ENCODE peak calls at places on chromosomes 11 and 22, in six cellular contexts. One of them, this sample, is unnamed. For H3K36me3, the result is how much of the 10 kb centered on the place peaks cover.

GRCh38 chr11:62472063-62472884 is 53.4 kb downstream of the SCGB1A1 start:
- DNase-seq in BJ: no peak
- DNase-seq in psoas muscle: no peak
- DNase-seq in hepatocyte: peak
- DNase-seq in body of pancreas: no peak
- DNase-seq in kidney: no peak
- DNase-seq in this sample: no peak

GRCh38 chr11:44945639-44946038 is 5.0 kb downstream of the TP53I11 start:
- DNase-seq in psoas muscle: peak
- DNase-seq in kidney: no peak
- DNase-seq in BJ: no peak
- DNase-seq in body of pancreas: no peak
- DNase-seq in hepatocyte: no peak
- DNase-seq in this sample: no peak

GRCh38 chr22:46263208-46263575 is at the start of gene PKDREJ:
- DNase-seq in body of pancreas: no peak
- DNase-seq in hepatocyte: no peak
- DNase-seq in psoas muscle: peak
- DNase-seq in BJ: no peak
- DNase-seq in kidney: no peak
- DNase-seq in this sample: no peak

GRCh38 chr11:14234446-14234845 is 124.5 kb downstream of the RRAS2 start:
- DNase-seq in psoas muscle: no peak
- DNase-seq in hepatocyte: no peak
- DNase-seq in kidney: no peak
- DNase-seq in body of pancreas: no peak
- DNase-seq in BJ: no peak
- DNase-seq in this sample: no peak

GRCh38 chr22:44444341-44445306 is 53.4 kb downstream of the RTL6 start:
- DNase-seq in kidney: peak
- DNase-seq in hepatocyte: no peak
- DNase-seq in BJ: no peak
- DNase-seq in body of pancreas: no peak
- DNase-seq in psoas muscle: no peak
- DNase-seq in this sample: no peak

GRCh38 chr11:2298795-2299747 is 2.6 kb downstream of the C11orf21 start:
- DNase-seq in hepatocyte: peak
- DNase-seq in psoas muscle: peak
- DNase-seq in kidney: peak
- DNase-seq in BJ: no peak
- DNase-seq in body of pancreas: peak
- DNase-seq in this sample: peak

GRCh38 chr22:37109242-37109917 is at the start of gene TMPRSS6:
- DNase-seq in BJ: no peak
- DNase-seq in kidney: no peak
- DNase-seq in hepatocyte: peak
- DNase-seq in psoas muscle: no peak
- DNase-seq in body of pancreas: peak
- DNase-seq in this sample: no peak

GRCh38 chr11:121578216-121579063 is 125.7 kb upstream of the SORL1-AS1 start:
- DNase-seq in hepatocyte: no peak
- DNase-seq in psoas muscle: no peak
- DNase-seq in BJ: no peak
- DNase-seq in body of pancreas: no peak
- DNase-seq in kidney: no peak
- DNase-seq in this sample: no peak

GRCh38 chr11:13450832-13451397 is 12.1 kb downstream of the BTBD10 start:
- DNase-seq in psoas muscle: no peak
- DNase-seq in kidney: no peak
- DNase-seq in body of pancreas: no peak
- DNase-seq in hepatocyte: no peak
- DNase-seq in BJ: no peak
- DNase-seq in this sample: no peak

GRCh38 chr11:58788355-58789023 is 56.0 kb downstream of the GLYATL2 start:
- DNase-seq in hepatocyte: peak
- DNase-seq in kidney: no peak
- DNase-seq in body of pancreas: peak
- DNase-seq in BJ: no peak
- DNase-seq in psoas muscle: no peak
- DNase-seq in this sample: peak

GRCh38 chr11:8693010-8693551 is 10.5 kb downstream of the RPL27A start:
- DNase-seq in BJ: no peak
- DNase-seq in hepatocyte: no peak
- DNase-seq in kidney: peak
- DNase-seq in psoas muscle: no peak
- DNase-seq in body of pancreas: no peak
- DNase-seq in this sample: no peak

GRCh38 chr11:64762277-64762915 is 2.6 kb upstream of the PYGM start:
- DNase-seq in BJ: no peak
- DNase-seq in body of pancreas: no peak
- DNase-seq in hepatocyte: peak
- DNase-seq in psoas muscle: peak
- DNase-seq in kidney: peak
- DNase-seq in this sample: peak

GRCh38 chr11:10076458-10077141 is 217.4 kb downstream of the SBF2 start:
- DNase-seq in hepatocyte: peak
- DNase-seq in BJ: no peak
- DNase-seq in body of pancreas: peak
- DNase-seq in psoas muscle: peak
- DNase-seq in kidney: no peak
- DNase-seq in this sample: peak

GRCh38 chr22:16957781-16958180 is 50.2 kb downstream of the GAB4 start:
- DNase-seq in body of pancreas: no peak
- DNase-seq in BJ: no peak
- DNase-seq in psoas muscle: no peak
- DNase-seq in hepatocyte: no peak
- DNase-seq in kidney: peak
- DNase-seq in this sample: no peak

GRCh38 chr11:1873048-1873812 is 18.5 kb downstream of the PRR33 start:
- DNase-seq in psoas muscle: peak
- DNase-seq in body of pancreas: no peak
- DNase-seq in kidney: peak
- DNase-seq in BJ: no peak
- DNase-seq in hepatocyte: no peak
- DNase-seq in this sample: no peak

GRCh38 chr11:43268786-43269185 is 43.0 kb upstream of the API5 start:
- DNase-seq in BJ: no peak
- DNase-seq in body of pancreas: no peak
- DNase-seq in kidney: no peak
- DNase-seq in psoas muscle: no peak
- DNase-seq in hepatocyte: no peak
- DNase-seq in this sample: no peak

GRCh38 chr11:130761560-130762220 is 154.6 kb downstream of the SNX19 start:
- DNase-seq in psoas muscle: no peak
- DNase-seq in hepatocyte: no peak
- DNase-seq in body of pancreas: no peak
- DNase-seq in kidney: no peak
- DNase-seq in BJ: no peak
- DNase-seq in this sample: no peak

GRCh38 chr11:96317576-96317975 is 25.4 kb downstream of the MAML2 start:
- DNase-seq in psoas muscle: no peak
- DNase-seq in kidney: no peak
- DNase-seq in hepatocyte: no peak
- DNase-seq in body of pancreas: no peak
- DNase-seq in BJ: no peak
- DNase-seq in this sample: no peak

GRCh38 chr11:14411818-14412217 is 52.8 kb upstream of the RRAS2 start:
- DNase-seq in hepatocyte: no peak
- DNase-seq in kidney: no peak
- DNase-seq in BJ: peak
- DNase-seq in psoas muscle: peak
- DNase-seq in body of pancreas: no peak
- DNase-seq in this sample: no peak

GRCh38 chr11:117232911-117233409 is 489 bp downstream of the RNF214 start:
- DNase-seq in hepatocyte: no peak
- DNase-seq in kidney: peak
- DNase-seq in body of pancreas: no peak
- DNase-seq in BJ: no peak
- DNase-seq in psoas muscle: peak
- DNase-seq in this sample: peak

GRCh38 chr11:68963779-68964178 is 17.0 kb downstream of the MRGPRD start:
- DNase-seq in body of pancreas: no peak
- DNase-seq in psoas muscle: no peak
- DNase-seq in BJ: no peak
- DNase-seq in hepatocyte: no peak
- DNase-seq in kidney: peak
- DNase-seq in this sample: no peak
- H3K36me3 ChIP-seq in body of pancreas: under half
- H3K36me3 ChIP-seq in psoas muscle: under half
- H3K36me3 ChIP-seq in BJ: under half
- H3K36me3 ChIP-seq in hepatocyte: under half
- H3K36me3 ChIP-seq in kidney: under half
- H3K36me3 ChIP-seq in this sample: under half

DNA sequence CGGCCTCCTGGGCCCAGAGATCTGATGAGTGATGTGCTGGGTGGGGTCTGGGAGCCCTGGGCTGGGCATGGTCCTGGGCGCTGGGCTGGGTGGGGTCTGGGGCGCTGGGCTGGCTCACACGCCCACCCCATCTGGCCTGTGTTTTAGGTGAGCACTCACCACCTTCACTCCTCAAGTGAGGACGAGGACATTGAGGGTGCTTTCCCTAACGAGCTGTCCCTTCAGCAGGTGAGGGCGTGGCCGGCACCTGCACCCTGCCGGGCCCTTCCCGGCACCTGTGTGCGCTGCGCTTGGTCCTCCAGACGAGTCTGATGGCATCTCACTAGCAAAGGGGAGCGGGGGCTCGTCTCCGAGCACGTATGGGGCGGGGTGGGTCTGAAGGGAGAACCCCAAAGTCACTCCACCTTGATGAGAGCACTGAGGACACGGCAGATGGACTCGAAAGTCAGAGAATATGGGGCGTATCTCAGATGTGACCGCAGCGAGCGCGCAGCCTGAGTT is 37.9 kb downstream of the SBF1 start:
- DNase-seq in BJ: no peak
- DNase-seq in psoas muscle: peak
- DNase-seq in hepatocyte: no peak
- DNase-seq in body of pancreas: peak
- DNase-seq in kidney: peak
- DNase-seq in this sample: no peak
- H3K36me3 ChIP-seq in BJ: under half
- H3K36me3 ChIP-seq in psoas muscle: half or more
- H3K36me3 ChIP-seq in hepatocyte: under half
- H3K36me3 ChIP-seq in body of pancreas: under half
- H3K36me3 ChIP-seq in kidney: under half
- H3K36me3 ChIP-seq in this sample: half or more

GRCh38 chr22:47739216-47739615 is 976.8 kb downstream of the TBC1D22A start:
- DNase-seq in body of pancreas: no peak
- DNase-seq in BJ: no peak
- DNase-seq in kidney: peak
- DNase-seq in hepatocyte: no peak
- DNase-seq in psoas muscle: no peak
- DNase-seq in this sample: no peak

GRCh38 chr22:47736166-47737034 is 974.0 kb downstream of the TBC1D22A start:
- DNase-seq in hepatocyte: no peak
- DNase-seq in body of pancreas: no peak
- DNase-seq in BJ: no peak
- DNase-seq in psoas muscle: no peak
- DNase-seq in kidney: peak
- DNase-seq in this sample: no peak

GRCh38 chr22:47738472-47739013 is 976.1 kb downstream of the TBC1D22A start:
- DNase-seq in kidney: no peak
- DNase-seq in hepatocyte: no peak
- DNase-seq in psoas muscle: no peak
- DNase-seq in BJ: no peak
- DNase-seq in body of pancreas: no peak
- DNase-seq in this sample: no peak

GRCh38 chr22:47739616-47740015 is 977.2 kb downstream of the TBC1D22A start:
- DNase-seq in body of pancreas: no peak
- DNase-seq in kidney: peak
- DNase-seq in psoas muscle: no peak
- DNase-seq in BJ: no peak
- DNase-seq in hepatocyte: no peak
- DNase-seq in this sample: no peak

DNA sequence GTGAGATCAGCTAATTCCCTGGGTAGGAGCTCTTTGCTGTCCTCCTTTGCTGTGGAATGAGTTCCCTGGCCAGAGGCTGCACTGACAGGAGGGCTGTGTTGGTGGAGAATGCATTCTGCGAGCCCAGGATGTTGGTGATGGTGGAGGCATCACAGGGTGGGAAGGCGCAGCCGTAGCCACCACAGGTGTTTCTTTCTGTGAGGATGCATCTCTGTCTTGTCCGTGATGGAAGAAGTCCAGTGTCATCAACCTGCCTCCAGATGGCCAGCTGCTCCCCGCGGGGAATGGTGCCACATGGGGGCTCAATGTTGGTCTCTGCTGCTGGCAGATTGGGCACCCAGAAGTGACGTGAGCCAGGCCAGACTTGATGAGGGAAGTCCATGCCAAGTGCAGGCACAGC is 972.1 kb downstream of the TBC1D22A start:
- DNase-seq in psoas muscle: no peak
- DNase-seq in body of pancreas: no peak
- DNase-seq in hepatocyte: no peak
- DNase-seq in BJ: no peak
- DNase-seq in kidney: peak
- DNase-seq in this sample: no peak
- H3K36me3 ChIP-seq in psoas muscle: under half
- H3K36me3 ChIP-seq in body of pancreas: under half
- H3K36me3 ChIP-seq in hepatocyte: under half
- H3K36me3 ChIP-seq in BJ: under half
- H3K36me3 ChIP-seq in kidney: under half
- H3K36me3 ChIP-seq in this sample: under half

GRCh38 chr11:74253361-74253760 is 58.1 kb downstream of the P4HA3 start:
- DNase-seq in body of pancreas: no peak
- DNase-seq in hepatocyte: no peak
- DNase-seq in kidney: no peak
- DNase-seq in BJ: no peak
- DNase-seq in psoas muscle: no peak
- DNase-seq in this sample: no peak

GRCh38 chr11:74248469-74248868 is 63.0 kb downstream of the P4HA3 start:
- DNase-seq in body of pancreas: no peak
- DNase-seq in psoas muscle: no peak
- DNase-seq in kidney: no peak
- DNase-seq in hepatocyte: no peak
- DNase-seq in BJ: no peak
- DNase-seq in this sample: no peak

DNA sequence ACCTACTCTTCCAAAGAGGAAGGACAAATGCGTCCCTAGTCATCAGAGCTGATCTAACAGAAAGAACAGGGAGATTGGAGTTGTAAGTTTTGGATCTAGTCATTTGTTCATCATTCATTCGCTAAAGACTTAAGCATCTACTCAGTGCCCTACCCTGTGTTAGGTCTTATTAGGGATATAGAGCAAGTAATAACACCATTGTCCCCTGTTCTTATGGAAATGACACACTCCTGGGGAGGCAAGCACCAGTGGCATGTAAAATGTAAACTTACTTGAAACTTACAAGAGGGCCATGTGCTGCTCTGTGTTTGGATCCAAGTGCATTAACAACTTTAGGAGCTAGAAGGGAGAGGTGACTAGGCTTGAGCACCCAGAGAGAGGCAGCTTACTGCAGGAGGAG is 61.9 kb downstream of the P4HA3 start:
- DNase-seq in body of pancreas: no peak
- DNase-seq in BJ: no peak
- DNase-seq in hepatocyte: no peak
- DNase-seq in psoas muscle: no peak
- DNase-seq in kidney: no peak
- DNase-seq in this sample: no peak
- H3K36me3 ChIP-seq in body of pancreas: under half
- H3K36me3 ChIP-seq in BJ: under half
- H3K36me3 ChIP-seq in hepatocyte: under half
- H3K36me3 ChIP-seq in psoas muscle: half or more
- H3K36me3 ChIP-seq in kidney: under half
- H3K36me3 ChIP-seq in this sample: under half

GRCh38 chr11:60848714-60849151 is 6.8 kb downstream of the CCDC86 start:
- DNase-seq in psoas muscle: peak
- DNase-seq in kidney: no peak
- DNase-seq in BJ: no peak
- DNase-seq in body of pancreas: no peak
- DNase-seq in hepatocyte: no peak
- DNase-seq in this sample: no peak
- H3K36me3 ChIP-seq in psoas muscle: half or more
- H3K36me3 ChIP-seq in kidney: under half
- H3K36me3 ChIP-seq in BJ: under half
- H3K36me3 ChIP-seq in body of pancreas: under half
- H3K36me3 ChIP-seq in hepatocyte: under half
- H3K36me3 ChIP-seq in this sample: under half

This sample was measured in thyroid gland.